ENCODE peak calls at places on chromosome 18, in five cellular contexts. One of them, this sample, is unnamed.
A peak's percentile ranks its signal among the peaks of the same experiment; 100 is the strongest.

GRCh38 chr18:3384664-3385189 is 65.2 kb upstream of the TGIF1 start:
- DNase-seq in kidney glomerular epithelial cell: no peak
- DNase-seq in foreskin melanocyte: no peak
- DNase-seq in HFF-Myc: no peak
- DNase-seq in stimulated activated CD4-positive, alpha-beta T cell treated with anti-CD3 and anti-CD28 coated beads, Interleukin-1b, Interleukin-23, amount 100 ng/mL, for 1 hour: no peak
- DNase-seq in this sample: no peak

GRCh38 chr18:75251466-75251865 is 40.9 kb downstream of the TSHZ1 start:
- DNase-seq in kidney glomerular epithelial cell: no peak
- DNase-seq in foreskin melanocyte: no peak
- DNase-seq in HFF-Myc: no peak
- DNase-seq in stimulated activated CD4-positive, alpha-beta T cell treated with anti-CD3 and anti-CD28 coated beads, Interleukin-1b, Interleukin-23, amount 100 ng/mL, for 1 hour: no peak
- DNase-seq in this sample: no peak

GRCh38 chr18:50079571-50080295 is 115.2 kb downstream of the MYO5B start:
- DNase-seq in kidney glomerular epithelial cell: no peak
- DNase-seq in foreskin melanocyte: no peak
- DNase-seq in HFF-Myc: no peak
- DNase-seq in stimulated activated CD4-positive, alpha-beta T cell treated with anti-CD3 and anti-CD28 coated beads, Interleukin-1b, Interleukin-23, amount 100 ng/mL, for 1 hour: no peak
- DNase-seq in this sample: no peak

GRCh38 chr18:12327510-12328178 is 19.6 kb downstream of the TUBB6 start:
- DNase-seq in kidney glomerular epithelial cell: peak; percentile 50
- DNase-seq in foreskin melanocyte: peak; percentile 49
- DNase-seq in HFF-Myc: no peak
- DNase-seq in stimulated activated CD4-positive, alpha-beta T cell treated with anti-CD3 and anti-CD28 coated beads, Interleukin-1b, Interleukin-23, amount 100 ng/mL, for 1 hour: peak; percentile 52
- DNase-seq in this sample: peak; percentile 48

GRCh38 chr18:49988733-49989132 is 175.4 kb upstream of the ACAA2 start:
- DNase-seq in kidney glomerular epithelial cell: no peak
- DNase-seq in foreskin melanocyte: no peak
- DNase-seq in HFF-Myc: no peak
- DNase-seq in stimulated activated CD4-positive, alpha-beta T cell treated with anti-CD3 and anti-CD28 coated beads, Interleukin-1b, Interleukin-23, amount 100 ng/mL, for 1 hour: no peak
- DNase-seq in this sample: no peak

GRCh38 chr18:33960393-33960792 is 264.3 kb downstream of the NOL4 start:
- DNase-seq in kidney glomerular epithelial cell: no peak
- DNase-seq in foreskin melanocyte: no peak
- DNase-seq in HFF-Myc: no peak
- DNase-seq in stimulated activated CD4-positive, alpha-beta T cell treated with anti-CD3 and anti-CD28 coated beads, Interleukin-1b, Interleukin-23, amount 100 ng/mL, for 1 hour: no peak
- DNase-seq in this sample: no peak

GRCh38 chr18:34661464-34662087 is 48.5 kb upstream of the DTNA start:
- DNase-seq in kidney glomerular epithelial cell: peak; percentile 73
- DNase-seq in foreskin melanocyte: peak; percentile 47
- DNase-seq in HFF-Myc: peak; percentile 50
- DNase-seq in stimulated activated CD4-positive, alpha-beta T cell treated with anti-CD3 and anti-CD28 coated beads, Interleukin-1b, Interleukin-23, amount 100 ng/mL, for 1 hour: no peak
- DNase-seq in this sample: peak; percentile 38

GRCh38 chr18:26470011-26470637 is 78.2 kb downstream of the KCTD1 start:
- DNase-seq in kidney glomerular epithelial cell: no peak
- DNase-seq in foreskin melanocyte: no peak
- DNase-seq in HFF-Myc: peak; percentile 86
- DNase-seq in stimulated activated CD4-positive, alpha-beta T cell treated with anti-CD3 and anti-CD28 coated beads, Interleukin-1b, Interleukin-23, amount 100 ng/mL, for 1 hour: no peak
- DNase-seq in this sample: no peak

GRCh38 chr18:50128506-50129271 is 66.3 kb downstream of the MYO5B start:
- DNase-seq in kidney glomerular epithelial cell: no peak
- DNase-seq in foreskin melanocyte: no peak
- DNase-seq in HFF-Myc: no peak
- DNase-seq in stimulated activated CD4-positive, alpha-beta T cell treated with anti-CD3 and anti-CD28 coated beads, Interleukin-1b, Interleukin-23, amount 100 ng/mL, for 1 hour: no peak
- DNase-seq in this sample: no peak

GRCh38 chr18:48749768-48750167 is 201.0 kb downstream of the SMAD7 start:
- DNase-seq in kidney glomerular epithelial cell: peak; percentile 69
- DNase-seq in foreskin melanocyte: peak; percentile 80
- DNase-seq in HFF-Myc: no peak
- DNase-seq in stimulated activated CD4-positive, alpha-beta T cell treated with anti-CD3 and anti-CD28 coated beads, Interleukin-1b, Interleukin-23, amount 100 ng/mL, for 1 hour: no peak
- DNase-seq in this sample: no peak

GRCh38 chr18:38241736-38242135 is 676.1 kb upstream of the CELF4 start:
- DNase-seq in kidney glomerular epithelial cell: peak; percentile 86
- DNase-seq in foreskin melanocyte: no peak
- DNase-seq in HFF-Myc: no peak
- DNase-seq in stimulated activated CD4-positive, alpha-beta T cell treated with anti-CD3 and anti-CD28 coated beads, Interleukin-1b, Interleukin-23, amount 100 ng/mL, for 1 hour: no peak
- DNase-seq in this sample: peak; percentile 95

GRCh38 chr18:7452331-7452730 is 114.8 kb upstream of the PTPRM start:
- DNase-seq in kidney glomerular epithelial cell: peak; percentile 46
- DNase-seq in foreskin melanocyte: peak; percentile 24
- DNase-seq in HFF-Myc: no peak
- DNase-seq in stimulated activated CD4-positive, alpha-beta T cell treated with anti-CD3 and anti-CD28 coated beads, Interleukin-1b, Interleukin-23, amount 100 ng/mL, for 1 hour: no peak
- DNase-seq in this sample: peak; percentile 8

GRCh38 chr18:35122586-35123224 is 81.5 kb downstream of the MAPRE2 start:
- DNase-seq in kidney glomerular epithelial cell: no peak
- DNase-seq in foreskin melanocyte: no peak
- DNase-seq in HFF-Myc: no peak
- DNase-seq in stimulated activated CD4-positive, alpha-beta T cell treated with anti-CD3 and anti-CD28 coated beads, Interleukin-1b, Interleukin-23, amount 100 ng/mL, for 1 hour: no peak
- DNase-seq in this sample: no peak

GRCh38 chr18:26708814-26709717 is 156.4 kb downstream of the AQP4 start:
- DNase-seq in kidney glomerular epithelial cell: no peak
- DNase-seq in foreskin melanocyte: no peak
- DNase-seq in HFF-Myc: no peak
- DNase-seq in stimulated activated CD4-positive, alpha-beta T cell treated with anti-CD3 and anti-CD28 coated beads, Interleukin-1b, Interleukin-23, amount 100 ng/mL, for 1 hour: no peak
- DNase-seq in this sample: no peak

GRCh38 chr18:23662309-23663263 is at the start of gene ANKRD29:
- DNase-seq in kidney glomerular epithelial cell: no peak
- DNase-seq in foreskin melanocyte: no peak
- DNase-seq in HFF-Myc: no peak
- DNase-seq in stimulated activated CD4-positive, alpha-beta T cell treated with anti-CD3 and anti-CD28 coated beads, Interleukin-1b, Interleukin-23, amount 100 ng/mL, for 1 hour: peak; percentile 10
- DNase-seq in this sample: peak; percentile 36

This sample was measured in RCC 7860.